ENCODE peak calls at places on chromosomes 2 and 18, in ten cellular contexts. One of them, this sample, is unnamed.

GRCh38 chr2:238593236-238593635 is 166.5 kb downstream of the ASB1 start:
- DNase-seq in GM12878: no peak
- DNase-seq in transverse colon: no peak
- DNase-seq in esophagus muscularis mucosa: peak; percentile 55
- DNase-seq in sigmoid colon: no peak
- DNase-seq in K562: no peak
- DNase-seq in A549: no peak
- DNase-seq in ovary: no peak
- DNase-seq in stomach: no peak
- DNase-seq in suprapubic skin: no peak
- DNase-seq in this sample: no peak

GRCh38 chr2:195106681-195107380 is 550.2 kb upstream of the SLC39A10 start:
- DNase-seq in suprapubic skin: no peak
- DNase-seq in K562: no peak
- DNase-seq in sigmoid colon: no peak
- DNase-seq in esophagus muscularis mucosa: no peak
- DNase-seq in transverse colon: no peak
- DNase-seq in A549: no peak
- DNase-seq in ovary: no peak
- DNase-seq in stomach: no peak
- DNase-seq in GM12878: no peak
- DNase-seq in this sample: no peak

GRCh38 chr18:55587341-55588000 is 521 bp downstream of the TCF4 start:
- DNase-seq in suprapubic skin: no peak
- DNase-seq in transverse colon: no peak
- DNase-seq in esophagus muscularis mucosa: no peak
- DNase-seq in sigmoid colon: no peak
- DNase-seq in A549: no peak
- DNase-seq in stomach: no peak
- DNase-seq in K562: peak; percentile 43
- DNase-seq in ovary: peak; percentile 40
- DNase-seq in GM12878: no peak
- DNase-seq in this sample: no peak

GRCh38 chr18:34965108-34965507 is 76.1 kb upstream of the MAPRE2 start:
- DNase-seq in stomach: no peak
- DNase-seq in esophagus muscularis mucosa: no peak
- DNase-seq in suprapubic skin: no peak
- DNase-seq in transverse colon: no peak
- DNase-seq in ovary: no peak
- DNase-seq in A549: no peak
- DNase-seq in sigmoid colon: no peak
- DNase-seq in GM12878: no peak
- DNase-seq in K562: no peak
- DNase-seq in this sample: no peak

GRCh38 chr2:238240761-238241711 is 1.2 kb upstream of the HES6 start:
- DNase-seq in esophagus muscularis mucosa: no peak
- DNase-seq in sigmoid colon: peak; percentile 78
- DNase-seq in A549: no peak
- DNase-seq in GM12878: no peak
- DNase-seq in K562: peak; percentile 55
- DNase-seq in ovary: no peak
- DNase-seq in suprapubic skin: no peak
- DNase-seq in transverse colon: peak; percentile 73
- DNase-seq in stomach: peak; percentile 87
- DNase-seq in this sample: no peak

GRCh38 chr2:158841839-158842238 is 46.7 kb downstream of the DAPL1 start:
- DNase-seq in transverse colon: no peak
- DNase-seq in esophagus muscularis mucosa: no peak
- DNase-seq in A549: no peak
- DNase-seq in suprapubic skin: no peak
- DNase-seq in sigmoid colon: no peak
- DNase-seq in stomach: no peak
- DNase-seq in ovary: no peak
- DNase-seq in K562: no peak
- DNase-seq in GM12878: no peak
- DNase-seq in this sample: no peak

GRCh38 chr2:64101141-64101591 is 43.1 kb downstream of the PELI1 start:
- DNase-seq in K562: no peak
- DNase-seq in stomach: no peak
- DNase-seq in ovary: no peak
- DNase-seq in esophagus muscularis mucosa: no peak
- DNase-seq in sigmoid colon: no peak
- DNase-seq in suprapubic skin: no peak
- DNase-seq in GM12878: no peak
- DNase-seq in A549: no peak
- DNase-seq in transverse colon: no peak
- DNase-seq in this sample: no peak

GRCh38 chr2:241702155-241702404 is 241 bp downstream of the ING5 start:
- DNase-seq in stomach: no peak
- DNase-seq in esophagus muscularis mucosa: no peak
- DNase-seq in ovary: no peak
- DNase-seq in K562: peak; percentile 83
- DNase-seq in A549: peak; percentile 89
- DNase-seq in suprapubic skin: no peak
- DNase-seq in GM12878: peak; percentile 15
- DNase-seq in transverse colon: no peak
- DNase-seq in sigmoid colon: no peak
- DNase-seq in this sample: peak; percentile 59

GRCh38 chr2:227766361-227766883 is 20.7 kb downstream of the SCYGR8 start:
- DNase-seq in GM12878: no peak
- DNase-seq in transverse colon: peak; percentile 85
- DNase-seq in sigmoid colon: peak; percentile 87
- DNase-seq in K562: peak; percentile 60
- DNase-seq in suprapubic skin: peak; percentile 83
- DNase-seq in A549: peak; percentile 85
- DNase-seq in ovary: peak; percentile 76
- DNase-seq in stomach: peak; percentile 85
- DNase-seq in esophagus muscularis mucosa: no peak
- DNase-seq in this sample: peak; percentile 60

GRCh38 chr18:43606800-43607199 is 329.5 kb upstream of the SYT4 start:
- DNase-seq in transverse colon: no peak
- DNase-seq in suprapubic skin: no peak
- DNase-seq in stomach: no peak
- DNase-seq in ovary: no peak
- DNase-seq in A549: no peak
- DNase-seq in GM12878: no peak
- DNase-seq in sigmoid colon: no peak
- DNase-seq in K562: no peak
- DNase-seq in esophagus muscularis mucosa: no peak
- DNase-seq in this sample: no peak

GRCh38 chr18:58202406-58202730 is 158.3 kb downstream of the NEDD4L start:
- DNase-seq in stomach: no peak
- DNase-seq in transverse colon: peak; percentile 46
- DNase-seq in K562: no peak
- DNase-seq in GM12878: no peak
- DNase-seq in esophagus muscularis mucosa: no peak
- DNase-seq in A549: no peak
- DNase-seq in sigmoid colon: no peak
- DNase-seq in suprapubic skin: no peak
- DNase-seq in ovary: no peak
- DNase-seq in this sample: no peak

GRCh38 chr18:26813043-26813442 is 52.5 kb downstream of the AQP4 start:
- DNase-seq in stomach: peak; percentile 37
- DNase-seq in ovary: peak; percentile 65
- DNase-seq in transverse colon: peak; percentile 37
- DNase-seq in GM12878: peak; percentile 16
- DNase-seq in sigmoid colon: no peak
- DNase-seq in suprapubic skin: no peak
- DNase-seq in K562: no peak
- DNase-seq in A549: peak; percentile 66
- DNase-seq in esophagus muscularis mucosa: no peak
- DNase-seq in this sample: no peak

GRCh38 chr2:54239427-54239826 is 16.6 kb downstream of the TSPYL6 start:
- DNase-seq in suprapubic skin: no peak
- DNase-seq in K562: no peak
- DNase-seq in ovary: no peak
- DNase-seq in sigmoid colon: no peak
- DNase-seq in stomach: no peak
- DNase-seq in GM12878: no peak
- DNase-seq in esophagus muscularis mucosa: no peak
- DNase-seq in A549: no peak
- DNase-seq in transverse colon: no peak
- DNase-seq in this sample: no peak

DNA sequence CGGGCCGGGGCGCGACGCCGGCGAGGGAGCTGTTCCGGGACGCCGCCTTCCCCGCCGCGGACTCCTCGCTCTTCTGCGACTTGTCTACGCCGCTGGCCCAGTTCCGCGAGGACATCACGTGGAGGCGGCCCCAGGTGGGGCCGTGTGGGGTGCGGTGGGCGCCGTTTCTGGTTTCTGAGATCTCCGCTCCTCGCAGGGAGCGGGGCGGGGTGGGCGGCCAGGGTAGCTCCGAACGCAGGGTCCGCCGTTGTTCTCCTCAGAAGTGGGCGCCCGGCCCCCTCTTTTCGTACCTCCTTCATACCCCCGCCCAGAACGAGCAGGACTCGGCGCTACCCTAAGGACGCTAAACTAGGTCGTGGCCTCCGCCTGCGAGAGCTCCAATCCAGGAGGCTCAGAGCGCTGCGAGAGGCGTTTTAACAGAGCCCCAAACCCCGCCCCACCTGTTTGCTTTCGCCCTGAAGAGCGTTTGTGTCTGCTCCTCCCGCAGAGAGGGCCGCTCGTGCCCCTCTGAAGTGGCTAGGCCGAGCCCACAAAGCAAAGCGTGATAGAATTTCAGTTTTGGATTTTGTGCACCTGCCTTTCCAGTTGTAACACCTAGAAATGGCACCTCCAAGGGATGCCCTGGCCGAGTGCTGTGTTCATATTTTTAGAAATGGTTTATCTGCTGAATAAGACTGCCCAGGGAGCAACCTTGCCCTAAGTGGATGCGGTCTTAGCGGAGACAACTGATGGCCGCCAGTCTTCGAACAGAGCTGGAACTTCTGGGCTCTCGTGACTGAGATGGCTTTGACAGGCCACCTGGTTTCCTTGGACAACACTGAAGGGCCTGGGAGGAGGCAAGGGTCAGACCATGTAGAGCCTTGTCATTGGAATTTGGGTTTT is 626 bp downstream of the CAPN10 start:
- DNase-seq in transverse colon: peak; percentile 65
- DNase-seq in sigmoid colon: peak; percentile 75
- DNase-seq in stomach: peak; percentile 51
- DNase-seq in esophagus muscularis mucosa: no peak
- DNase-seq in GM12878: no peak
- DNase-seq in ovary: peak; percentile 51
- DNase-seq in suprapubic skin: no peak
- DNase-seq in K562: peak; percentile 16
- DNase-seq in A549: no peak
- DNase-seq in this sample: no peak
- TF ChIP-seq EP300 in transverse colon: no peak
- TF ChIP-seq EP300 in sigmoid colon: no peak
- TF ChIP-seq EP300 in stomach: no peak
- TF ChIP-seq EP300 in esophagus muscularis mucosa: no peak
- TF ChIP-seq EP300 in GM12878: no peak
- TF ChIP-seq EP300 in ovary: no peak
- TF ChIP-seq EP300 in suprapubic skin: no peak
- TF ChIP-seq EP300 in K562: no peak
- TF ChIP-seq EP300 in A549: no peak
- TF ChIP-seq EP300 in this sample: no peak

GRCh38 chr2:129904532-129905446 is 74.7 kb upstream of the RAB6C start:
- DNase-seq in A549: no peak
- DNase-seq in ovary: no peak
- DNase-seq in sigmoid colon: no peak
- DNase-seq in GM12878: no peak
- DNase-seq in transverse colon: no peak
- DNase-seq in K562: no peak
- DNase-seq in esophagus muscularis mucosa: peak; percentile 88
- DNase-seq in suprapubic skin: no peak
- DNase-seq in stomach: peak; percentile 17
- DNase-seq in this sample: no peak
- TF ChIP-seq POLR2A in A549: no peak
- TF ChIP-seq POLR2A in ovary: no peak
- TF ChIP-seq POLR2A in sigmoid colon: no peak
- TF ChIP-seq POLR2A in GM12878: no peak
- TF ChIP-seq POLR2A in transverse colon: no peak
- TF ChIP-seq POLR2A in K562: no peak
- TF ChIP-seq POLR2A in esophagus muscularis mucosa: no peak
- TF ChIP-seq POLR2A in suprapubic skin: no peak
- TF ChIP-seq POLR2A in stomach: no peak
- TF ChIP-seq POLR2A in this sample: no peak

GRCh38 chr18:9405130-9405529 is 70.2 kb upstream of the RALBP1 start:
- DNase-seq in A549: no peak
- DNase-seq in ovary: no peak
- DNase-seq in GM12878: no peak
- DNase-seq in sigmoid colon: no peak
- DNase-seq in esophagus muscularis mucosa: no peak
- DNase-seq in stomach: no peak
- DNase-seq in K562: no peak
- DNase-seq in suprapubic skin: no peak
- DNase-seq in transverse colon: no peak
- DNase-seq in this sample: no peak

GRCh38 chr18:9401166-9401565 is 66.6 kb downstream of the TWSG1 start:
- DNase-seq in suprapubic skin: no peak
- DNase-seq in GM12878: no peak
- DNase-seq in sigmoid colon: no peak
- DNase-seq in ovary: no peak
- DNase-seq in A549: no peak
- DNase-seq in esophagus muscularis mucosa: no peak
- DNase-seq in stomach: no peak
- DNase-seq in transverse colon: no peak
- DNase-seq in K562: no peak
- DNase-seq in this sample: no peak

GRCh38 chr18:9403795-9404564 is 69.4 kb downstream of the TWSG1 start:
- DNase-seq in suprapubic skin: no peak
- DNase-seq in ovary: peak; percentile 32
- DNase-seq in A549: no peak
- DNase-seq in GM12878: no peak
- DNase-seq in sigmoid colon: no peak
- DNase-seq in K562: no peak
- DNase-seq in esophagus muscularis mucosa: no peak
- DNase-seq in transverse colon: no peak
- DNase-seq in stomach: no peak
- DNase-seq in this sample: no peak

GRCh38 chr18:9405977-9406376 is 69.3 kb upstream of the RALBP1 start:
- DNase-seq in GM12878: no peak
- DNase-seq in stomach: no peak
- DNase-seq in ovary: no peak
- DNase-seq in esophagus muscularis mucosa: no peak
- DNase-seq in transverse colon: no peak
- DNase-seq in K562: no peak
- DNase-seq in A549: no peak
- DNase-seq in suprapubic skin: no peak
- DNase-seq in sigmoid colon: no peak
- DNase-seq in this sample: no peak

GRCh38 chr18:9404565-9405060 is 70.0 kb downstream of the TWSG1 start:
- DNase-seq in stomach: no peak
- DNase-seq in sigmoid colon: no peak
- DNase-seq in A549: no peak
- DNase-seq in K562: peak; percentile 76
- DNase-seq in GM12878: no peak
- DNase-seq in ovary: no peak
- DNase-seq in suprapubic skin: no peak
- DNase-seq in transverse colon: no peak
- DNase-seq in esophagus muscularis mucosa: no peak
- DNase-seq in this sample: no peak
- TF ChIP-seq EP300 in stomach: no peak
- TF ChIP-seq EP300 in sigmoid colon: no peak
- TF ChIP-seq EP300 in A549: no peak
- TF ChIP-seq EP300 in K562: peak; percentile 70
- TF ChIP-seq EP300 in GM12878: no peak
- TF ChIP-seq EP300 in ovary: no peak
- TF ChIP-seq EP300 in suprapubic skin: no peak
- TF ChIP-seq EP300 in transverse colon: no peak
- TF ChIP-seq EP300 in esophagus muscularis mucosa: no peak
- TF ChIP-seq EP300 in this sample: no peak

GRCh38 chr2:30422437-30422805 is 24.6 kb upstream of the LCLAT1 start:
- DNase-seq in suprapubic skin: no peak
- DNase-seq in GM12878: peak; percentile 39
- DNase-seq in K562: no peak
- DNase-seq in esophagus muscularis mucosa: no peak
- DNase-seq in transverse colon: peak; percentile 59
- DNase-seq in stomach: peak; percentile 32
- DNase-seq in sigmoid colon: no peak
- DNase-seq in ovary: no peak
- DNase-seq in A549: peak; percentile 61
- DNase-seq in this sample: no peak
- TF ChIP-seq POLR2A in suprapubic skin: no peak
- TF ChIP-seq POLR2A in GM12878: no peak
- TF ChIP-seq POLR2A in K562: no peak
- TF ChIP-seq POLR2A in esophagus muscularis mucosa: no peak
- TF ChIP-seq POLR2A in transverse colon: no peak
- TF ChIP-seq POLR2A in stomach: no peak
- TF ChIP-seq POLR2A in sigmoid colon: no peak
- TF ChIP-seq POLR2A in ovary: no peak
- TF ChIP-seq POLR2A in A549: no peak
- TF ChIP-seq POLR2A in this sample: no peak

This sample was measured in tibial nerve.